ENCODE peak calls at places on chromosome 5, in nine cellular contexts. L is A549, X is thyroid gland, J is body of pancreas, R is gastrocnemius medialis, Q is testis, H is IMR-90, M is prostate gland, V is stomach. B is an unnamed sample. For H3K9me3, the result is how much of the 10 kb centered on the place peaks cover.

GRCh38 chr5:56962286-56962685 is 10.4 kb upstream of the MIER3 start:
- DNase-seq in L (no peak), X (no peak), J (no peak), R (no peak), Q (no peak), H (no peak), M (no peak), V (no peak), B (no peak)

GRCh38 chr5:73770601-73771025 is 144.6 kb downstream of the ARHGEF28 start:
- DNase-seq in L (no peak), X (no peak), J (no peak), R (no peak), Q (no peak), H (peak), M (no peak), V (no peak), B (no peak)

GRCh38 chr5:119268387-119269060 is 87.3 kb upstream of the TNFAIP8 start:
- DNase-seq in L (peak), X (peak), J (peak), R (peak), Q (peak), H (peak), M (peak), V (peak), B (peak)

GRCh38 chr5:132753135-132753987 is 6.1 kb downstream of the CCNI2 start:
- DNase-seq in L (peak), X (peak), J (peak), R (no peak), Q (peak), H (no peak), M (peak), V (peak), B (no peak)

GRCh38 chr5:34957857-34958690 is 28.7 kb downstream of the DNAJC21 start:
- DNase-seq in L (peak), X (peak), J (peak), R (no peak), Q (peak), H (peak), M (no peak), V (no peak), B (no peak)

GRCh38 chr5:117487556-117487955 is 912.9 kb upstream of the SEMA6A start:
- DNase-seq in L (no peak), X (no peak), J (no peak), R (no peak), Q (no peak), H (no peak), M (no peak), V (no peak), B (no peak)

GRCh38 chr5:174610968-174611367 is 113.4 kb upstream of the MSX2 start:
- DNase-seq in L (no peak), X (no peak), J (peak), R (peak), Q (no peak), H (peak), M (peak), V (peak), B (no peak)

GRCh38 chr5:28110756-28111155 is 1072.4 kb upstream of the CDH9 start:
- DNase-seq in L (no peak), X (no peak), J (no peak), R (no peak), Q (no peak), H (no peak), M (no peak), V (no peak), B (no peak)

GRCh38 chr5:10702911-10703491 is 58.0 kb downstream of the DAP start:
- DNase-seq in L (no peak), X (peak), J (peak), R (no peak), Q (no peak), H (peak), M (peak), V (no peak), B (no peak)

GRCh38 chr5:93580387-93581100 is 475 bp downstream of the NR2F1-AS1 start:
- DNase-seq in L (peak), X (no peak), J (no peak), R (no peak), Q (no peak), H (peak), M (no peak), V (no peak), B (peak)

GRCh38 chr5:127739807-127740384 is 36.7 kb downstream of the CCDC192 start:
- DNase-seq in L (no peak), X (no peak), J (no peak), R (no peak), Q (no peak), H (no peak), M (no peak), V (no peak), B (no peak)

GRCh38 chr5:126926152-126926551 is 104.2 kb downstream of the MARCHF3 start:
- DNase-seq in L (no peak), X (no peak), J (no peak), R (no peak), Q (no peak), H (no peak), M (no peak), V (no peak), B (no peak)

GRCh38 chr5:67166460-67166871 is 30.1 kb downstream of the CD180 start:
- DNase-seq in L (no peak), X (peak), J (peak), R (no peak), Q (peak), H (no peak), M (no peak), V (peak), B (peak)

GRCh38 chr5:38670066-38670465 is 113.6 kb upstream of the LIFR start:
- DNase-seq in L (no peak), X (no peak), J (no peak), R (no peak), Q (no peak), H (no peak), M (no peak), V (no peak), B (no peak)

GRCh38 chr5:110268985-110269384 is 457.5 kb downstream of the TMEM232 start:
- DNase-seq in L (no peak), X (no peak), J (no peak), R (no peak), Q (no peak), H (no peak), M (no peak), V (no peak), B (no peak)

GRCh38 chr5:111748304-111748763 is 8.7 kb downstream of the NREP start:
- DNase-seq in L (no peak), X (no peak), J (no peak), R (no peak), Q (no peak), H (peak), M (no peak), V (no peak), B (no peak)

GRCh38 chr5:161900981-161901380 is 53.1 kb downstream of the GABRA1 start:
- DNase-seq in L (no peak), X (no peak), J (no peak), R (no peak), Q (no peak), H (no peak), M (no peak), V (no peak), B (no peak)

GRCh38 chr5:78771260-78772240 is 123.0 kb upstream of the LHFPL2 start:
- DNase-seq in L (no peak), X (no peak), J (no peak), R (no peak), Q (no peak), H (peak), M (no peak), V (peak), B (peak)

GRCh38 chr5:63070001-63070400 is 491.4 kb downstream of the LRRC70 start:
- DNase-seq in L (no peak), X (no peak), J (no peak), R (no peak), Q (no peak), H (no peak), M (no peak), V (no peak), B (no peak)

GRCh38 chr5:100840769-100841168 is 62.3 kb downstream of the ST8SIA4 start:
- DNase-seq in L (no peak), X (no peak), J (no peak), R (no peak), Q (no peak), H (no peak), M (no peak), V (no peak), B (no peak)

GRCh38 chr5:158320178-158320674 is 461.3 kb upstream of the CLINT1 start:
- DNase-seq in L (no peak), X (no peak), J (no peak), R (no peak), Q (no peak), H (no peak), M (no peak), V (no peak), B (no peak)

GRCh38 chr5:95848701-95849100 is 26.2 kb upstream of the GLRX start:
- DNase-seq in L (no peak), X (no peak), J (no peak), R (no peak), Q (peak), H (peak), M (no peak), V (no peak), B (no peak)

GRCh38 chr5:1299511-1299850 is 4.6 kb upstream of the TERT start:
- DNase-seq in L (no peak), X (no peak), J (no peak), R (no peak), Q (no peak), H (no peak), M (no peak), V (no peak), B (peak)

GRCh38 chr5:156706631-156707030 is 143.5 kb upstream of the PPP1R2B start:
- DNase-seq in L (no peak), X (no peak), J (no peak), R (no peak), Q (no peak), H (no peak), M (no peak), V (no peak), B (no peak)

GRCh38 chr5:136020383-136021015 is 8.3 kb upstream of the TGFBI start:
- DNase-seq in L (peak), X (no peak), J (peak), R (no peak), Q (no peak), H (peak), M (no peak), V (no peak), B (no peak)

GRCh38 chr5:73822989-73823339 is 197.0 kb downstream of the ARHGEF28 start:
- DNase-seq in L (peak), X (peak), J (peak), R (no peak), Q (no peak), H (peak), M (peak), V (no peak), B (no peak)

GRCh38 chr5:28710360-28710759 is 1672.0 kb upstream of the CDH9 start:
- DNase-seq in L (no peak), X (no peak), J (no peak), R (no peak), Q (no peak), H (no peak), M (no peak), V (no peak), B (no peak)

GRCh38 chr5:73496984-73497457 is 1.2 kb upstream of the BTF3 start:
- DNase-seq in L (peak), X (no peak), J (no peak), R (no peak), Q (no peak), H (peak), M (no peak), V (no peak), B (no peak)

GRCh38 chr5:1298723-1299510 is 4.0 kb upstream of the TERT start:
- DNase-seq in L (no peak), X (no peak), J (no peak), R (no peak), Q (no peak), H (no peak), M (no peak), V (no peak), B (no peak)

GRCh38 chr5:73451218-73452130 is 2.9 kb upstream of the FOXD1 start:
- DNase-seq in L (peak), X (peak), J (peak), R (peak), Q (peak), H (peak), M (peak), V (peak), B (peak)

GRCh38 chr5:85132269-85132668 is 747.6 kb upstream of the EDIL3 start:
- DNase-seq in L (no peak), X (no peak), J (no peak), R (no peak), Q (no peak), H (peak), M (no peak), V (no peak), B (no peak)

GRCh38 chr5:43017438-43017820 is 22.7 kb downstream of the ANXA2R start:
- DNase-seq in L (no peak), X (no peak), J (no peak), R (no peak), Q (no peak), H (peak), M (no peak), V (no peak), B (peak)

GRCh38 chr5:122759310-122759709 is 15.6 kb upstream of the SNX2 start:
- DNase-seq in L (no peak), X (no peak), J (no peak), R (no peak), Q (no peak), H (no peak), M (no peak), V (no peak), B (no peak)

GRCh38 chr5:111411321-111411720 is 101.0 kb downstream of the STARD4 start:
- DNase-seq in L (no peak), X (no peak), J (no peak), R (no peak), Q (no peak), H (peak), M (no peak), V (no peak), B (no peak)

DNA sequence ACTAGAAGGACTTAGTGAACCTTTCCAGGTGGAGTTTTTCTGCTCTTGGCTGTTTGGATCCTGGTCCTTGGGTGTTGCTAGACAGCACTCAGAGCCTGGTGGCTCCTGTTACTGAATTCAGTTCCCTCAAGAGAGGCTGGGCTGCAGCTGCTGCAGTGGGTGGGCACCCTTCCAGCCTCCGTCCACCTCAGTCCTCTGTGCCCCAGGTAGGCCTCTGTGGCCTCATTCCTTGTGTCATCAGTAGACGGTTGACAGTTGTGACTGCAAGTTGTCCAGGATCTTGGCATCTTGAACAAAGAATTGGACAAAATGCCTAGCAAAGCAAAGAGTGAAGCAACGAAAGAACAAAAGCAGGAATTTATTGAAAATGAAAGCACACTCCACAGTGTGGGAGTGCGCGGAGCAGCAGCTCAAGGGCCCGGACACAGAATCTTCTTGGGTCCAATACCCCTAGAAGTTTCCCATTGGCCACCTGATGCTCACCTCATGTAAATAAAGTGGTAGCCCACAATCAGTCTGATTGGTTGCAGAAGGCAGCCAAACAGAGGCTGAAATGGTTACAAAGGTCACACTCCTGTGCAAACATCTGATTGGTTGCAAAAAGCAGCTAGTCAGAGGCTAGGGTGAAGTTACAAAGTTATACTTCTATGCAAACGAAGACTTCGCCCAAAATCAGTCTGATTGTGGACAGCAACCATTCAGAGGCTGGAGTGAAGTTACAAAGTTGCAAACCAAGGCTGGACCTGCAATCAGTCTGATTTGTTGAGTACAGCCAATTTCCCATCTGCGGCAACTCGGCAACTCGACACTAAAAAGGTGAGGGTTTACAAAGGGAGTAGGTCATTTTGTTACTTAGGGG is 40.1 kb downstream of the F2R start:
- DNase-seq in L (no peak), X (no peak), J (no peak), R (no peak), Q (peak), H (no peak), M (no peak), V (no peak), B (no peak)
- TF ChIP-seq POLR2A in L (no peak), X (no peak), J (no peak), R (no peak), Q (no peak), H (no peak), M (no peak), V (no peak), B (no peak)

GRCh38 chr5:52895070-52895469 is 94.1 kb upstream of the ITGA2 start:
- DNase-seq in L (no peak), X (no peak), J (no peak), R (no peak), Q (no peak), H (no peak), M (no peak), V (no peak), B (no peak)

GRCh38 chr5:52893863-52894262 is 95.3 kb upstream of the ITGA2 start:
- DNase-seq in L (no peak), X (no peak), J (no peak), R (no peak), Q (no peak), H (no peak), M (no peak), V (no peak), B (no peak)

GRCh38 chr5:52893105-52893504 is 96.0 kb upstream of the ITGA2 start:
- DNase-seq in L (no peak), X (no peak), J (no peak), R (no peak), Q (no peak), H (peak), M (no peak), V (no peak), B (no peak)

GRCh38 chr5:52895572-52896296 is 93.4 kb upstream of the ITGA2 start:
- DNase-seq in L (peak), X (no peak), J (no peak), R (no peak), Q (no peak), H (no peak), M (no peak), V (no peak), B (no peak)

GRCh38 chr5:52894451-52894850 is 94.7 kb upstream of the ITGA2 start:
- DNase-seq in L (no peak), X (no peak), J (no peak), R (no peak), Q (no peak), H (no peak), M (no peak), V (no peak), B (no peak)
- H3K27ac ChIP-seq in L (no peak), X (no peak), J (no peak), R (no peak), Q (no peak), H (no peak), M (peak), V (no peak), B (peak)

GRCh38 chr5:12999667-13000066 is 944.8 kb downstream of the DNAH5 start:
- DNase-seq in L (no peak), X (no peak), J (no peak), R (no peak), Q (no peak), H (no peak), M (no peak), V (no peak), B (no peak)
- H3K9me3 ChIP-seq in L (under half), X (under half), J (under half), R (under half), Q (under half), H (under half), M (under half), V (under half), B (under half)

GRCh38 chr5:137099651-137100050 is 399.5 kb downstream of the SPOCK1 start:
- DNase-seq in L (no peak), X (no peak), J (no peak), R (no peak), Q (no peak), H (no peak), M (no peak), V (no peak), B (no peak)

GRCh38 chr5:137101544-137101943 is 397.6 kb downstream of the SPOCK1 start:
- DNase-seq in L (no peak), X (no peak), J (no peak), R (no peak), Q (no peak), H (peak), M (no peak), V (no peak), B (no peak)

DNA sequence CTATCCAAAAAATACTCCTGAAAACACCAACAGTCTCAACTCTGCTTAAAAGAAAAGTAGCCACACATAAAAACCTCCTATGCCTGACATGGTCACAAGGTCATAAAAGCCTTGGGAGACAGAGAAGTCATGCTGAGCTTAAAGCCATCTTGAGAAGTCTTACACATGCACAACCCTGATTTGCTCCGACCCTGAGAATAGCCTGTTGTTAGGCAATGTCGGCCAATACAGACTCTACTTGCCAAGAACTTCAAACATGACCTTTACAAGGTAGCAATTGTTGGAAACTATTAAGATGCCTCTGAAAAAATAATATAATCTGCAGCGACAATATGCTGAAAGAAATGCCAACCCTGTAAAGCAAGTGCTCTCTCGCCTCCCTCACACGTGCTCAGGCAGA is 393.8 kb downstream of the SPOCK1 start:
- DNase-seq in L (no peak), X (no peak), J (peak), R (no peak), Q (no peak), H (no peak), M (no peak), V (no peak), B (no peak)
- TF ChIP-seq POLR2A in L (no peak), X (no peak), J (no peak), R (no peak), Q (no peak), H (no peak), M (no peak), V (no peak), B (no peak)

DNA sequence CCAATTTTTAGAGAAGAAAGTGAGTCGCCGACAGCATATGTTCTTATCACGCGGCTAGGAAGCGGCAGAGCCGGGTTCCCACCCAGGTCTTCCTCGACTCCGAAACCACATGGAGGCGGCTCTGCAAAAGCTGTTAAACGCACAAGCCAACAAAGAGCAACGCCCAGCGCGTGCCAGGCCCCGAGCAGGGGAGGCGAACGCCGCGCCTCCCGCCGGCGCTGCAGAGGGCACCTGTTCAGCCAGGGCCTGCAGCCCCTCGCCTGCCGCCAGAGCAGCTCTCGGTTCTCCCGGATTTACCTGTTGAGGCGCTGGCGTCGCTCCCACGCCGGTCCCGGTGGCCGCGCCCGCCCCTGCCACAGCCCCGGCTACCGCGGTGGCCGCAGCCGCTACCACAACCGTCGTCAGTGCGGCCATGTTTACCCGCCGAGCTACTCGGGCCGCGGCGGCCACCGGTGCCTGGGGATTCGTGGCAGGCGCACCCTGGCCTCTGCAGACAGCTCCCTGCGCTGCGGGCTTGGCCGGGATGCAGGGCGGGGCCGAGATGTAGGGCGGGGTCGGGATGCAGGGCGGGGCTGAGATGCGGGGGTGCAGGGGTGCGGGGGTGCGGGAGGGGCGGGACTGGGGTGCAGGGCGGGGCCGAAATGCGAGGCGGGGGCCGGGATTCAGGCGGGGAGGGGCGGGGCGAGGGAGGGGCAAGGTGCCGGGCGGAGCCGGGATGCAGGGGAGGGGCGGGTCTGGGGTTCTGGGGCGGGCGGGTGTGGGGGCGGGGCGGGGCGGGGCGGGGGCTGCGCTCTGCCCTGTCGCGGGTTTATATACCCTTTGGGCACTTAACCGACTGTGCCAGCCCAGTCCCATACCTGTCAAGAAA is at the start of gene CCDC112:
- DNase-seq in L (peak), X (peak), J (peak), R (peak), Q (peak), H (peak), M (peak), V (peak), B (peak)
- H3K27ac ChIP-seq in L (peak), X (no peak), J (peak), R (peak), Q (peak), H (peak), M (peak), V (peak), B (no peak)

B was measured in heart left ventricle.